ENCODE peak calls at places on chromosome 16, in ten cellular contexts. S is G401; A is AG04450; G is left colon; B is NCI-H1694 treated with DMSO at 0.1 percent for 48 hours; F is stimulated activated CD8-positive, alpha-beta memory T cell treated with anti-CD3 and anti-CD28 coated beads, Interleukin-4, amount 100 ng/mL, for 4 hours; W is T-cell; Q is HTR-8/SVneo; L is kidney; Z is GM10248. E is an unnamed sample.

GRCh38 chr16:68770671-68771070 is 33.6 kb downstream of the CDH1 start:
- DNase-seq in F (no peak), A (no peak), B (no peak), S (no peak), W (no peak), Z (no peak), Q (no peak), G (no peak), L (no peak), E (no peak)

GRCh38 chr16:67296422-67296821 is 17.1 kb downstream of the PLEKHG4 start:
- DNase-seq in Z (no peak), L (no peak), A (no peak), B (no peak), W (no peak), Q (peak), F (no peak), G (no peak), S (no peak), E (no peak)

GRCh38 chr16:54030451-54030850 is 256.1 kb downstream of the IRX3 start:
- DNase-seq in A (no peak), B (no peak), G (no peak), W (no peak), F (no peak), S (no peak), Z (no peak), L (no peak), Q (no peak), E (no peak)

GRCh38 chr16:11497851-11498289 is 88.8 kb downstream of the LITAF start:
- DNase-seq in G (no peak), W (no peak), Z (no peak), S (peak), Q (no peak), B (peak), A (no peak), F (no peak), L (no peak), E (no peak)

GRCh38 chr16:49859139-49859947 is 3.4 kb upstream of the ZNF423 start:
- DNase-seq in L (peak), Z (no peak), W (no peak), B (no peak), F (no peak), A (no peak), S (no peak), Q (no peak), G (peak), E (no peak)

GRCh38 chr16:67514382-67514828 is 14.2 kb upstream of the RIPOR1 start:
- DNase-seq in G (peak), L (peak), B (peak), Q (no peak), F (peak), A (peak), W (peak), S (peak), Z (peak), E (peak)

GRCh38 chr16:23148513-23149266 is 562 bp downstream of the USP31 start:
- DNase-seq in Z (peak), G (peak), Q (peak), S (peak), L (peak), W (peak), A (no peak), F (no peak), B (no peak), E (no peak)

GRCh38 chr16:12474794-12475410 is 328.8 kb downstream of the CPPED1 start:
- DNase-seq in S (no peak), G (no peak), Q (no peak), Z (no peak), A (no peak), L (no peak), F (no peak), W (no peak), B (no peak), E (no peak)

GRCh38 chr16:23182206-23182674 is 305 bp upstream of the SCNN1G start:
- DNase-seq in F (peak), W (peak), L (peak), S (peak), A (peak), G (peak), Q (peak), Z (peak), B (peak), E (peak)

GRCh38 chr16:89319883-89320716 is 102.6 kb downstream of the ZNF778 start:
- DNase-seq in S (no peak), F (no peak), B (no peak), A (no peak), L (peak), Q (peak), W (no peak), Z (peak), G (peak), E (no peak)

GRCh38 chr16:9706217-9706616 is 476.0 kb downstream of the GRIN2A start:
- DNase-seq in L (no peak), S (no peak), Z (no peak), B (no peak), F (no peak), A (no peak), G (no peak), Q (no peak), W (no peak), E (no peak)